ENCODE peak calls at places on chromosome 15, in six cellular contexts. R is psoas muscle, F is fibroblast of the aortic adventitia, G is A549, M is transverse colon, S is GM13977. X is an unnamed sample.

GRCh38 chr15:57625703-57626448 is 34.2 kb downstream of the MYZAP start:
- DNase-seq in R (no peak), F (no peak), G (no peak), M (no peak), S (no peak), X (no peak)

GRCh38 chr15:71780349-71780976 is 29.9 kb upstream of the NR2E3 start:
- DNase-seq in R (no peak), F (peak; percentile 81), G (peak; percentile 84), M (peak; percentile 23), S (peak; percentile 74), X (peak; percentile 46)

GRCh38 chr15:69513450-69513849 is 60.8 kb downstream of the RPLP1 start:
- DNase-seq in R (no peak), F (no peak), G (no peak), M (no peak), S (no peak), X (no peak)

GRCh38 chr15:33226559-33227181 is 32.2 kb upstream of the FMN1 start:
- DNase-seq in R (no peak), F (no peak), G (peak; percentile 86), M (peak; percentile 33), S (no peak), X (peak; percentile 44)

GRCh38 chr15:101267320-101268104 is 9.8 kb downstream of the SELENOS start:
- DNase-seq in R (peak; percentile 67), F (peak; percentile 95), G (no peak), M (no peak), S (no peak), X (no peak)

GRCh38 chr15:49645937-49646336 is 25.1 kb downstream of the DTWD1 start:
- DNase-seq in R (peak; percentile 21), F (peak; percentile 88), G (no peak), M (no peak), S (no peak), X (no peak)

GRCh38 chr15:56786966-56787365 is 53.7 kb upstream of the ZNF280D start:
- DNase-seq in R (no peak), F (no peak), G (no peak), M (no peak), S (peak; percentile 62), X (no peak)

GRCh38 chr15:59668571-59668970 is 11.3 kb upstream of the GTF2A2 start:
- DNase-seq in R (no peak), F (no peak), G (no peak), M (no peak), S (no peak), X (no peak)

GRCh38 chr15:35496585-35496984 is 49.4 kb downstream of the DPH6 start:
- DNase-seq in R (no peak), F (no peak), G (no peak), M (no peak), S (peak; percentile 7), X (no peak)

GRCh38 chr15:60799885-60800728 is 321.2 kb upstream of the ICE2 start:
- DNase-seq in R (no peak), F (peak; percentile 13), G (no peak), M (no peak), S (no peak), X (peak; percentile 69)

GRCh38 chr15:42868683-42869082 is 51.9 kb downstream of the TTBK2 start:
- DNase-seq in R (no peak), F (no peak), G (no peak), M (no peak), S (no peak), X (no peak)

GRCh38 chr15:67545864-67546263 is 3.4 kb downstream of the MAP2K5 start:
- DNase-seq in R (no peak), F (no peak), G (no peak), M (no peak), S (no peak), X (no peak)

GRCh38 chr15:100291106-100291505 is 50.7 kb downstream of the ADAMTS17 start:
- DNase-seq in R (no peak), F (peak; percentile 14), G (no peak), M (no peak), S (no peak), X (no peak)

GRCh38 chr15:58632789-58633188 is 116.7 kb downstream of the ADAM10 start:
- DNase-seq in R (no peak), F (peak; percentile 39), G (no peak), M (no peak), S (no peak), X (no peak)

DNA sequence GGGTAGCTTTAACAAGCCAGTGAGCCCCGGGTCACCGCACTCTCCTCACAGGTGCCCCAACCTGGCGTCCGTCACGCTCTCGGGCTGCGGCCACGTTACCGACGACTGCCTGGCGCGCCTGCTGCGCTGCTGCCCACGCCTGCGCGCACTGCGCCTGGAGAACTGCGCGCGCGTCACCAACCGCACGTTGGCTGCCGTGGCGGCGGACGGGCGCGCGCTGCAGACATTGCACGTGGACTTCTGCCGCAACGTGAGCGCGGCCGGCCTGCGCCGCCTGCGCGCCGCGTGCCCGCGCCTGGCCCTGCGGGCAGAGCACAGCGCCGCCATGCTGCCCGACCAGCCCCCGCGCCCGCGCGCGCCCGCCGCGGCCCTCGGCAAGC is 3.4 kb downstream of the FBXL22 start:
- DNase-seq in R (peak; percentile 94), F (peak; percentile 89), G (peak; percentile 94), M (peak; percentile 91), S (peak; percentile 95), X (peak; percentile 93)
- TF ChIP-seq CTCF in R (peak; percentile 38), F (no peak), G (peak; percentile 46), M (no peak), S (peak; percentile 31), X (no peak)

GRCh38 chr15:85331666-85332261 is 48.6 kb upstream of the AKAP13 start:
- DNase-seq in R (no peak), F (no peak), G (no peak), M (no peak), S (no peak), X (no peak)

GRCh38 chr15:85330941-85331588 is 49.3 kb upstream of the AKAP13 start:
- DNase-seq in R (peak; percentile 86), F (peak; percentile 91), G (peak; percentile 93), M (peak; percentile 95), S (peak; percentile 73), X (peak; percentile 90)

GRCh38 chr15:85333132-85333831 is 47.1 kb upstream of the AKAP13 start:
- DNase-seq in R (no peak), F (peak; percentile 98), G (no peak), M (no peak), S (no peak), X (no peak)

GRCh38 chr15:85327820-85328219 is 52.6 kb upstream of the AKAP13 start:
- DNase-seq in R (no peak), F (no peak), G (no peak), M (no peak), S (no peak), X (no peak)

DNA sequence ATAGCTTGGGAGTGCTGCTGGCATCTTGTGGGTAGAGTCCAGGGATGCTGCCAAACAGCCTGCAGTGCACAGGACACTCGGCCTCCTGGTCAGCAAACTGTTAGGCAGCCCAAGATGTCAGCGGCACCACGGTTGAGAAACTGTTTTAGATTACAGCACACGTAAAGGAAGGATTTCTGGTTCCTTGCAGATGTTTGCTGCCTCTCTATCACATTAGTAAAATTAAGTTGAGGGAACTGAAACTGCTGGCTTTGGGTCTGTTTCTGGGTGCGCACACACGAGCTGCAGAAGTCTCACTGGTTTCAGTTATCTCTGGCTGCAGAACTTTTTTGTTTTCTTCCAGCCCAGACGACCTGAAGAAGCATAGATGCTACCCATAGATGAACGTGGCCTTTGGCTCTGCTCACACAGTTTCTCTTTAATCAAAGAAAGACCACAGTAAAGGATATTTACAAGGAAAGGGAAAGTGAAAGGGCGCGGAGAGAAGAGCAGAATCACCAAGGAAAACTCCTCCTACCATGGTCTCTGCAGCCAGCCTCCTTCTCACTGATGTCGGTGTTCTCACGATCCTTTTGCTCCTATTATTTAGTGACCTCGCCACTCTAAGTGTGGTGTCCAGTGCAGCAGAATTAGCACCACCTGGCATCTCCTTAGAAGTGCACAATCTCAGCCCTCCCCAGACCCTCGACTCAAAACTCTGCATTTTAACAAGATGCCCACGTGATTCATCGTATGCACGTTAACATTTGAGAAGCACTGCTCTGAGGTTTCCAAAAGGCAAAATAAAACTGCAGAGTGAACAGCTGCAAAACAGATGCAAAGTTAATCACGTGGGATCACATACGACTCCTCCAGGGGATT is 50.6 kb upstream of the AKAP13 start:
- DNase-seq in R (no peak), F (peak; percentile 65), G (peak; percentile 58), M (peak; percentile 44), S (peak; percentile 69), X (peak; percentile 59)
- TF ChIP-seq CTCF in R (no peak), F (no peak), G (no peak), M (no peak), S (no peak), X (no peak)

DNA sequence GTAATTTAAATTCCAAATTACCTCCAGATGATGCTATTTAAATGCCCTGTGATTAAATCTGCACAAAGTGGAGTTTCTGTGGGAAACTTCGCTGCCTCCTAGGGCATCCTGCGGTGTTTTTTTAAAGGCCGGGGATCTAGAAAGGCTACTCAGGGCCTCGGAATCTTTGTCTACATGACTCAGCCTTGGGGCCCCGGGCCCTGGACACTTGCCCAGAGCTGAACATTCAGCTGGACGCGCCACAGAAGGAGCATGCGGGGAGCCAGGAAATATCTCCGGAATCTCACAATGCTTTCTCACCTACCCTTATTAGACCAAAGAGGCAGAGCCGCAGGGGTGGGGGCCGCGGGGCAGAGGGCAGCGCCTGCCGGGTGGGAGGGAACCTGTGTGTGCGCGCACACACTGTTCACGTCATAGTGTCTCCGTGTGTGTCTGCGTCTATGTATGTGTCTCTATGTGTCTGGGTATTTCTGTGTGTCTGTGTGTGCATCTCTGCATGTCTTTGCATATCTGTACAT is 145.5 kb upstream of the TPM1 start:
- DNase-seq in R (peak; percentile 91), F (peak; percentile 99), G (peak; percentile 96), M (peak; percentile 83), S (no peak), X (no peak)
- TF ChIP-seq CTCF in R (no peak), F (no peak), G (no peak), M (no peak), S (no peak), X (no peak)

GRCh38 chr15:62392411-62392810 is 227.3 kb upstream of the C2CD4B start:
- DNase-seq in R (peak; percentile 31), F (no peak), G (no peak), M (peak; percentile 23), S (no peak), X (peak; percentile 18)

GRCh38 chr15:62390793-62391543 is 225.9 kb upstream of the C2CD4B start:
- DNase-seq in R (peak; percentile 50), F (peak; percentile 42), G (peak; percentile 52), M (peak; percentile 44), S (peak; percentile 58), X (peak; percentile 48)

GRCh38 chr15:62389887-62390792 is 225.1 kb upstream of the C2CD4B start:
- DNase-seq in R (peak; percentile 79), F (peak; percentile 69), G (peak; percentile 79), M (peak; percentile 74), S (peak; percentile 93), X (peak; percentile 65)

GRCh38 chr15:62393196-62393595 is 228.1 kb upstream of the C2CD4B start:
- DNase-seq in R (no peak), F (peak; percentile 40), G (no peak), M (no peak), S (no peak), X (no peak)

DNA sequence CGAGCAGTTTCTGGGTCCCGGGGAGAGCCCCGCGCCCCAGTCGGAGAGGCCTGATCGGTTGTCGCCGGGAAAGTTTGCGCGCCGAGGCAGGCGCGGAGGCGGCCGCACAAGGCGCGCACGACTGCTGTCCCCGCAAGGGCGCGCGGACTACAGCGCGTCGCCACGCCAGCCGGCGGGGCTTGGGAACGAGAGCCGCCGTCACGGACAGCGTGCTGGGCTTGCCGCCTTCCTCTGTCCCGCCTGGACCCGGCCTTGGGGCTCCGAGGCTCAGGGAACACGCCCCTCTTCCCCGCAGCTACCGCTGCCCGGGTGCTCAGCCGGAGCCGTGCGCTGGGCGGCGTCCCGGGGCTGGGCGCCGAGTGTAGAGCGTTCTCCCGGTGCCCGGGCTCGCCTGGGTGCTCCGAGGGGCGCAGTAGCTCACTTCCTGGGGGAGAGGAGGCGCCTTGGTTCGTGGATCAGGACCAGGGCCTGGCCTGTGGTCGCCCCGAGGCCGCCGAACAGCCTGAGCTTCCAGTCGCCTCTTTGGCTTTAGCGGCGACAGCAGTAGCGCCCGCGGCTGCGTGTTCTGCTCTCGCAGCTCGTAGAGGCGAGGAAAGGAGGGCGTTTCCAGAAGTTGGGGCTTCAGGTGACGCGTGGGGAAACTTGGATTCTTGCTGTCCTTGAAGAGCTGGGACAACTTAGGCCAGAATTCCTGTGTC is 226.6 kb upstream of the C2CD4B start:
- DNase-seq in R (peak; percentile 72), F (peak; percentile 60), G (peak; percentile 55), M (peak; percentile 59), S (peak; percentile 54), X (peak; percentile 38)
- TF ChIP-seq CTCF in R (peak; percentile 57), F (peak; percentile 51), G (peak; percentile 46), M (peak; percentile 44), S (peak; percentile 32), X (no peak)